ENCODE peak calls at places on chromosomes 3 and 15, in seven cellular contexts. N, D, Y, Q, B, T and E are unnamed samples.

GRCh38 chr3:159236306-159236705 is 434.5 kb downstream of the MFSD1 start:
- DNase-seq in Y (no peak), B (no peak), N (no peak), Q (no peak), D (no peak), T (no peak), E (no peak)

GRCh38 chr3:154023148-154023547 is 98.0 kb upstream of the ARHGEF26 start:
- DNase-seq in T (no peak), N (no peak), Q (no peak), B (no peak), Y (peak; percentile 72), D (peak; percentile 4), E (no peak)

GRCh38 chr15:69576035-69576526 is 123.5 kb downstream of the RPLP1 start:
- DNase-seq in D (peak; percentile 44), N (peak; percentile 15), B (peak; percentile 47), T (peak; percentile 83), Y (peak; percentile 68), Q (no peak), E (no peak)

GRCh38 chr3:148554367-148554766 is 143.3 kb upstream of the AGTR1 start:
- DNase-seq in Y (no peak), N (no peak), T (no peak), B (no peak), D (no peak), Q (no peak), E (no peak)

GRCh38 chr15:101063891-101064794 is 145.0 kb downstream of the LRRK1 start:
- DNase-seq in N (no peak), T (no peak), Q (no peak), B (peak; percentile 58), D (peak; percentile 65), Y (no peak), E (no peak)

GRCh38 chr3:133115178-133115577 is 77.0 kb downstream of the TMEM108 start:
- DNase-seq in T (no peak), N (no peak), Q (no peak), B (no peak), D (no peak), Y (no peak), E (no peak)

GRCh38 chr3:190323241-190323617 is 983 bp upstream of the CLDN1 start:
- DNase-seq in D (no peak), B (no peak), N (no peak), Q (no peak), Y (no peak), T (no peak), E (no peak)

GRCh38 chr3:195270350-195271115 is 426 bp downstream of the XXYLT1 start:
- DNase-seq in B (no peak), T (peak; percentile 87), N (peak; percentile 26), Q (no peak), D (peak; percentile 77), Y (peak; percentile 70), E (no peak)

GRCh38 chr15:101190196-101190595 is 61.7 kb downstream of the CHSY1 start:
- DNase-seq in B (no peak), Q (no peak), N (no peak), T (no peak), Y (no peak), D (no peak), E (no peak)

GRCh38 chr3:154753101-154753500 is 323.1 kb upstream of the GPR149 start:
- DNase-seq in B (no peak), Q (no peak), N (no peak), T (no peak), D (no peak), Y (no peak), E (no peak)

GRCh38 chr3:177105623-177106022 is 91.7 kb downstream of the TBL1XR1 start:
- DNase-seq in N (no peak), Q (no peak), T (no peak), Y (no peak), D (no peak), B (no peak), E (no peak)

GRCh38 chr3:32280262-32280910 is 41.9 kb downstream of the CMTM8 start:
- DNase-seq in B (no peak), N (peak; percentile 15), T (no peak), Y (peak; percentile 16), D (no peak), Q (no peak), E (no peak)

GRCh38 chr3:43913036-43913435 is 222.3 kb downstream of the ABHD5 start:
- DNase-seq in Y (no peak), N (no peak), T (no peak), Q (no peak), D (no peak), B (no peak), E (no peak)

GRCh38 chr3:69649120-69649519 is 90.1 kb upstream of the MITF start:
- DNase-seq in Q (no peak), T (no peak), D (peak; percentile 46), B (no peak), N (no peak), Y (peak; percentile 29), E (no peak)

GRCh38 chr15:40437754-40438687 is 2.7 kb upstream of the BAHD1 start:
- DNase-seq in B (no peak), Y (no peak), Q (no peak), N (no peak), T (peak; percentile 54), D (no peak), E (no peak)

GRCh38 chr15:40435331-40436089 is 5.2 kb upstream of the BAHD1 start:
- DNase-seq in T (peak; percentile 56), Y (no peak), Q (no peak), N (no peak), D (no peak), B (no peak), E (no peak)

GRCh38 chr15:40436892-40437753 is 3.6 kb upstream of the BAHD1 start:
- DNase-seq in D (no peak), T (peak; percentile 60), B (no peak), Y (no peak), Q (no peak), N (no peak), E (no peak)

GRCh38 chr15:40438712-40439111 is 2.0 kb upstream of the BAHD1 start:
- DNase-seq in N (no peak), Y (no peak), D (no peak), T (peak; percentile 40), B (no peak), Q (no peak), E (no peak)

DNA sequence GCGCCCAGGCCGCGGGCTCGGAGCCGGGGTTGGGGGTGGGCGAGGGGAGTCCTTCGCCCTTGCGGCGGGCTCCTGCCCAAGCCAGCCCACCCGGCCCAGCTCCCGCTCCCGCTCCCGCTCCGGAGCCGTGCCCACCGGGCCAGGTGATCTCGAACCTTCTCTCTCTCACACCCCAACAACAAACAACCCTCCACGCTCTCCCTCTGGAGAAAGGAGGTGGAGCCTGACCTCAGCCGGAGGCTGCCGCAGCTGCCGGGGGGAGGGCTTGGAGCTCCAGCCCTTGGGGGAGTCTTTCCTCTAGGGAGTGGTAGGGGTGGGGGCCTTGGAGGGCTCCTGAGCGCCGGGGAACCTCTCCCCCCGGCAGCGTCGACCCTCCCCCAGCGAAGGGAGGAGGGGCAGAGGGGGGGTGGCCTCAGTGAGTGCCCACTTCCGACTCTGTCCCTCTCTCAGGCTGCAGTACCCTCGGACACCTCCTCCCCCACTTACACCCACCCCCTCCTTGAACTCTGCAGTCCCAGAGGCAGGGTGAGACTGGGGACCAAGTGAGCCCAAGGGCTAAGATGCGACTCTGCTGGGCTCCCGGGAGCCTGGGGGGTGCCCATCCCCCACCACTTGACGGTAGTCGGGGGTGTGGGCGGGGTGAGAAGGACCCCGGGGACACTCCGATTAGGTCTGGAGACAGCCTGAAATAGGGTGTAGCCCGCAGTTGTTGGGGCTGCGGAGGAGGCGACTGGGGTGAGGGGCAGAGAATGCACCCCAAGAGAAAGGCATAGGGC is 4.4 kb upstream of the BAHD1 start:
- DNase-seq in Y (no peak), T (peak; percentile 63), N (no peak), B (no peak), Q (no peak), D (no peak), E (no peak)
- H3K4me3 ChIP-seq in Y (peak overlapping the region; percentile 25), T (peak overlapping the region; percentile 41), N (no peak overlapping the region), B (peak overlapping the region; percentile 66), Q (peak overlapping the region; percentile 43), D (peak overlapping the region; percentile 30), E (peak overlapping the region; percentile 29)

DNA sequence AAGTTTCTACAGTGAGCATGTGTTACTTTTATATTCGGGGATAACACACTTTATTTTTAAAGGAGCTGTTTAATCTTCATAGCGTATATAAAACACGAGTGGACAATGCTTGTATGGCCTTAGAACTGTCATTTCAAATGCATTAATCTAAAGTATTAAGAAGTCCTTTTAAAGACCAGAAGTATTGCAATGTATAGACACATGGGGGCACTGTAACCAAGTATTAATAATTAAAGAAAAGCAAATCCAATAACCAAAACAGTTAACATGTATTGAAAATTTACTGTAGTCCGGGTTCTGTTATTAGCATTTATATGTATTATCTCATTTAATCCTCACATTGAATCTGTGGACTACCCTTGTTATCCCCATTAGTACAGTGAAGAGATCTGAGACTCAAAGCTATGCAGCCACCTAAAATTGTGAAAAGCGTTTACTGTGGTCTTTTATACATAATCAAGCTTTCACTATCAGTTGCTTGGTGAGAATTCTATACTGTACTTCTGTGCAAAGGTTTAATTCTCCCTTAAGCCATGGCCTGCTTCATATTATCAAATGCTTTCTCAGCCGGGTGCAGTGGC is 10.1 kb downstream of the ARL14 start:
- DNase-seq in B (no peak), T (no peak), Y (peak; percentile 22), D (peak; percentile 38), Q (no peak), N (no peak), E (no peak)
- TF ChIP-seq CTCF in B (peak; percentile 52), T (peak; percentile 26), Y (peak; percentile 50), D (peak; percentile 35), Q (peak; percentile 21), N (peak; percentile 36), E (no peak)

DNA sequence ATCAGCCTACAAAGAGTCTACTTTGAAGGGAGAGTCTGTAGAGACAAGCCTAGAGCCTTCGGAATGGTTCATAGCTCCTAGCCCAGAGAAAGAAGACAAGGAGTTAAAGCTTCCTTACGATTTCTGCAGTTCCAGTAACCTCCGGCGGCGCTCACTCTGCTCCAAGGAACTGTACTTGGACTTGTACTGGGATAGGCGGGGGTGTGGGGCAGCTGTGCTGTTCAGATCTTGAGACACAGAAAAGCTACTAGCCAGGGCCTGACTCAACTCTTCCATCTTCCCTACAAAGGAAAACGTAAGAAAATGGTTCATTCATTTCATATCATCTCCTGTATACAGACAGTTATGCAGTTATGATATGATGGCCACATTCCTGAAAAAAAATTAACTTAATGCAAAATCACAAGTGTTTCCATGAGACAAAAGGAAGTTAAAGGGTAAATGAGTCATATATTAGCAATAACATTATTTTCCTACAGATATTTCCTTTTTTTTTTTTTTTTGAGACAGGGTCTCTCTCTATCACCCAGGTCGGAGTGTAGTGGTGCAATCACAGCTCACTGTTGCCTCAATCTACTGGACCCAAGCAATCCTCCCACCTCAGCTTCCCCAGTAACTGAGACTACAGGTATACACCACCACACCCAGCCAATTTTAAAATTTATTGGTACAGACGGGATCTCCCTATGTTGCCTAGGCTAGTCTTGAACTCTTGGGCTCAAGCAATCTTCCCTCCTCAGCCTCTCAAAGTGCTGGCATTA is 4.6 kb downstream of the SNUPN start:
- DNase-seq in T (peak; percentile 74), Q (peak; percentile 89), D (peak; percentile 97), N (no peak), Y (peak; percentile 41), B (peak; percentile 77), E (peak; percentile 61)
- H3K4me3 ChIP-seq in T (peak overlapping the region; percentile 10), Q (no peak overlapping the region), D (peak overlapping the region; percentile 33), N (no peak overlapping the region), Y (no peak overlapping the region), B (peak overlapping the region; percentile 37), E (peak overlapping the region; percentile 31)

DNA sequence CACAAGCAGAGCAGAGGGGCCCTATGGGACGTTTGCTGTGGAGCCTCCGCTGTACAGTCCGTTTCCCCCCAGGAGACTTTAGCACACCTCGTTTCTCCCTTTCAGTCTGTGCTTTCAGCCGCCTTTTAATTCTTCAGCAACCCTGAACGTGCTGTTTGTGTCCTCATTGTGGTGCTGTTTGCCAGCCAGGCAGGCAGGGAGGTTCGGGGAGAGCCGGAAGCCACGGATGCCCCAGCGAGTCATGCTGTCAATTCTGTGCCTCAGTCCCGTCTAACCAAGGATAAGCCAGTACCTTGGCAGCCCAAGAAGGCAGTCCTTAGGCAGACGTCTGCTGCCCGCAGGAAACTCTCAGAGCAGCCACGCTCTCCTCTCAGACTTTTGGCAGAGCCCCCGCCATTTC is 158.7 kb downstream of the UACA start:
- DNase-seq in B (no peak), D (peak; percentile 52), Q (no peak), N (no peak), T (no peak), Y (no peak), E (no peak)
- TF ChIP-seq CTCF in B (no peak), D (no peak), Q (no peak), N (no peak), T (no peak), Y (no peak), E (no peak)